ENCODE peak calls at places on chromosomes 2 and 18, in nine cellular contexts. T, N, J, U, Y, I, F, A and O are unnamed samples. For H3K36me3, the result is how much of the 10 kb centered on the place peaks cover.

GRCh38 chr2:170715932-170716777 is 1.0 kb downstream of the SP5 start:
- DNase-seq in N (peak), Y (peak), A (no peak), I (no peak), T (no peak), F (peak), U (no peak), J (no peak), O (no peak)

GRCh38 chr2:98355881-98356280 is 9.6 kb downstream of the CNGA3 start:
- DNase-seq in U (no peak), N (no peak), I (no peak), J (no peak), A (no peak), T (no peak), Y (no peak), F (no peak), O (no peak)

GRCh38 chr2:200585340-200585729 is 479 bp upstream of the AOX1 start:
- DNase-seq in A (no peak), Y (no peak), N (no peak), T (no peak), F (no peak), U (no peak), J (no peak), I (no peak), O (no peak)

GRCh38 chr18:23134780-23135678 is at the start of gene CABLES1:
- DNase-seq in J (no peak), Y (peak), T (peak), N (peak), A (peak), I (peak), U (peak), F (peak), O (peak)

GRCh38 chr2:1613731-1614354 is 130.5 kb downstream of the PXDN start:
- DNase-seq in N (no peak), F (no peak), J (no peak), I (no peak), Y (no peak), A (no peak), U (peak), T (peak), O (no peak)

GRCh38 chr2:105376010-105376409 is 22.8 kb downstream of the FHL2 start:
- DNase-seq in J (no peak), T (no peak), N (no peak), Y (no peak), I (no peak), U (no peak), F (peak), A (no peak), O (no peak)

GRCh38 chr2:26274058-26274613 is 29.4 kb downstream of the HADHB start:
- DNase-seq in I (no peak), Y (no peak), U (peak), F (peak), A (peak), T (no peak), N (peak), J (no peak), O (peak)

GRCh38 chr2:134454426-134454825 is 200.6 kb downstream of the MGAT5 start:
- DNase-seq in Y (no peak), F (no peak), U (no peak), N (no peak), T (no peak), J (no peak), A (no peak), I (no peak), O (no peak)

GRCh38 chr2:79178073-79178720 is 18.6 kb upstream of the REG3A start:
- DNase-seq in U (no peak), A (no peak), F (no peak), I (no peak), Y (no peak), J (no peak), N (no peak), T (no peak), O (no peak)

GRCh38 chr2:28539095-28539494 is 43.2 kb downstream of the PLB1 start:
- DNase-seq in N (no peak), U (no peak), Y (no peak), A (no peak), T (no peak), I (no peak), F (no peak), J (no peak), O (no peak)

GRCh38 chr2:199814845-199815211 is 36.2 kb downstream of the FTCDNL1 start:
- DNase-seq in U (no peak), T (no peak), I (no peak), A (no peak), Y (no peak), N (no peak), J (no peak), F (no peak), O (no peak)

GRCh38 chr2:75018162-75018561 is 59.7 kb downstream of the POLE4 start:
- DNase-seq in Y (no peak), F (no peak), N (no peak), T (no peak), U (no peak), A (no peak), I (no peak), J (no peak), O (no peak)

GRCh38 chr2:234964631-234965461 is 13.0 kb downstream of the SH3BP4 start:
- DNase-seq in A (no peak), I (no peak), T (no peak), J (peak), F (peak), N (peak), Y (no peak), U (no peak), O (no peak)
- H3K27ac ChIP-seq in A (no peak), I (no peak), T (no peak), J (peak), F (peak), N (no peak), Y (no peak), U (peak), O (peak)

GRCh38 chr2:239499989-239500914 is 99.4 kb upstream of the HDAC4 start:
- DNase-seq in T (no peak), Y (no peak), N (no peak), I (peak), A (no peak), F (no peak), J (no peak), U (no peak), O (no peak)

GRCh38 chr2:239498576-239498975 is 97.8 kb upstream of the HDAC4 start:
- DNase-seq in Y (no peak), J (no peak), I (no peak), A (peak), F (no peak), T (no peak), U (no peak), N (no peak), O (no peak)

GRCh38 chr2:239500915-239501630 is 100.3 kb upstream of the HDAC4 start:
- DNase-seq in N (no peak), T (no peak), U (no peak), F (no peak), J (no peak), Y (no peak), I (peak), A (no peak), O (no peak)

GRCh38 chr2:239496700-239497099 is 95.9 kb upstream of the HDAC4 start:
- DNase-seq in F (no peak), Y (no peak), N (no peak), U (peak), J (peak), T (no peak), A (no peak), I (no peak), O (no peak)

GRCh38 chr2:239498981-239499633 is 98.3 kb upstream of the HDAC4 start:
- DNase-seq in A (peak), J (no peak), Y (peak), F (no peak), N (peak), T (peak), U (no peak), I (peak), O (no peak)
- TF ChIP-seq CTCF in A (no peak), J (no peak), Y (no peak), F (no peak), N (no peak), T (no peak), U (no peak), I (no peak), O (no peak)

DNA sequence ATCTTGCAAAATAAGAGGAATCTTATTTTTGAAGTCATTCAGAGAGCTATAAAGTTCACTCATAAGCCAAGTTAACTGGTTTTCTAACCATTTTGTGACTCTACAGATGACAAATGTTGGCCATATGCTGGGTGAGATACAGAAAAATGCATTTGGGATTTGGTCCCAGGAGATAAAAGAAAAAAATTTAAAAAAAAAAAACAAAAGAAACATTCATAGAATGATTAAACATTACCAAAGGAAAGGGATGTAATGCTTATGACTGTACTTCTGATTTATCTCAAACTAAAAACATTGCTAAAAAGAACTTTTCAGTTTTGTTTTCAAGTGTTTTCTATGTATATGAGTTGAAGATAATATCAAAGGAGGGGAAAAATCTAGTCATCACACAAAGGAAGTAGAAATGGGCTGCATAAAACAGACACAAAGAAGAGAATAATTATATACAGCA is 43.1 kb downstream of the PELI1 start:
- DNase-seq in T (no peak), N (no peak), F (no peak), J (no peak), I (no peak), U (no peak), A (no peak), Y (no peak), O (no peak)
- H3K36me3 ChIP-seq in T (under half), N (under half), F (half or more), J (under half), I (under half), U (under half), A (under half), Y (under half), O (under half)

DNA sequence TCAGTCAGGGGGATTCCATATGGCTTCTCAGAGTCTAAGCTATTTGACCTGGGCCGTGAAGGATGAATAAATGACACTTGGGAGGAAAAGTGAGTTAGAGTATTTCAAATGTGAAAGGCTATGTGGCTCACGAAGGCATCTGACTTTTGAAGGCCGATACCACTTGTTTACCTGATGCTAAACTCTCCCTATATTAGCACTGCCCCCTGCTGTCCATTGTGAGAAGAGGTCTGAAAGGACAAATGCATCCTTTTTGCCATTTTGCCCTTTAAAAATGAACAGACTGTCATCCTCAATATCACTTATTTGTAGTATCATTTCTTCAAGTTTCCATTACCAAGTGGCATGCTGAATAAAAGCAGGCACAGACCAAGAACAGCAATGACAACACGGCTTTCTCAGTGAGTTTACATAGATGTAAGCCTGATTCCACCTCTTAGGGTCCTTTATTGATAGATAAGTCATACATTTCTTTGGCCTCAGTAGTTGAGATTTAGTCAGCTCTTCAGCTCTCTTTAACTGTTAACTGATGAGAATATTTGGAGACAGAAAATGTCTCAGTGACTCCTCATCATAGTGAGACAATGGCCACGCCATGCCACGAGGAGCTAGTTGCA is 40.1 kb downstream of the DOCK10 start:
- DNase-seq in A (peak), U (peak), J (peak), F (peak), Y (no peak), N (peak), T (no peak), I (no peak), O (peak)
- H3K27ac ChIP-seq in A (peak), U (no peak), J (no peak), F (no peak), Y (no peak), N (no peak), T (no peak), I (no peak), O (peak)

GRCh38 chr2:85181093-85181685 is 48.0 kb downstream of the TCF7L1 start:
- DNase-seq in F (no peak), U (no peak), N (no peak), I (no peak), J (no peak), A (no peak), T (no peak), Y (no peak), O (no peak)
- TF ChIP-seq CTCF in F (no peak), U (peak), N (no peak), I (no peak), J (no peak), A (no peak), T (peak), Y (no peak), O (no peak)